ENCODE peak calls at places on chromosomes 11 and 22, in five cellular contexts. C, F, N, W and Q are unnamed samples.

GRCh38 chr11:35009941-35010337 is 93.5 kb downstream of the PDHX start:
- DNase-seq in N (no peak), F (no peak), W (no peak), C (no peak), Q (no peak)

GRCh38 chr11:76325149-76325548 is 55.8 kb downstream of the THAP12 start:
- DNase-seq in C (no peak), N (no peak), F (peak; percentile 11), W (no peak), Q (no peak)

GRCh38 chr22:38314992-38315800 is 2.0 kb downstream of the CSNK1E start:
- DNase-seq in W (peak; percentile 83), C (no peak), N (no peak), F (no peak), Q (peak; percentile 41)

GRCh38 chr11:134414772-134415765 is 3.0 kb upstream of the B3GAT1 start:
- DNase-seq in N (no peak), W (no peak), C (no peak), F (no peak), Q (no peak)

GRCh38 chr11:105179542-105180278 is 40.1 kb upstream of the CARD18 start:
- DNase-seq in N (no peak), C (no peak), F (no peak), W (no peak), Q (no peak)

GRCh38 chr22:29152381-29153138 is 53.1 kb upstream of the EMID1 start:
- DNase-seq in C (peak; percentile 22), N (peak; percentile 30), F (peak; percentile 26), W (peak; percentile 72), Q (no peak)

GRCh38 chr22:19607198-19608113 is 83.2 kb upstream of the CLDN5 start:
- DNase-seq in C (no peak), N (peak; percentile 49), F (peak; percentile 10), W (no peak), Q (no peak)

GRCh38 chr22:38835888-38836301 is 7.9 kb downstream of the NPTXR start:
- DNase-seq in W (no peak), C (no peak), F (no peak), N (no peak), Q (peak; percentile 75)

GRCh38 chr22:49292909-49293308 is 534.8 kb downstream of the BRD1 start:
- DNase-seq in N (no peak), W (peak; percentile 15), C (no peak), F (no peak), Q (no peak)

GRCh38 chr11:79482800-79483199 is 42.0 kb upstream of the TENM4 start:
- DNase-seq in N (no peak), F (no peak), C (no peak), W (no peak), Q (no peak)

GRCh38 chr11:33691051-33691864 is 9.4 kb downstream of the C11orf91 start:
- DNase-seq in F (no peak), C (no peak), W (no peak), N (no peak), Q (no peak)

GRCh38 chr11:12813371-12814225 is 139.4 kb downstream of the TEAD1 start:
- DNase-seq in C (no peak), F (peak; percentile 93), N (no peak), W (no peak), Q (peak; percentile 89)

GRCh38 chr22:28375761-28376534 is 303.7 kb downstream of the TTC28 start:
- DNase-seq in N (no peak), F (peak; percentile 69), W (no peak), C (no peak), Q (peak; percentile 47)

GRCh38 chr11:75720639-75721038 is 3.0 kb downstream of the MOGAT2 start:
- DNase-seq in W (no peak), C (peak; percentile 16), F (no peak), N (no peak), Q (no peak)

GRCh38 chr22:36431977-36432376 is 44.2 kb upstream of the MYH9 start:
- DNase-seq in C (no peak), F (no peak), N (no peak), W (no peak), Q (no peak)

GRCh38 chr11:38756537-38756936 is 2158.5 kb upstream of the RAG2 start:
- DNase-seq in W (no peak), F (no peak), C (no peak), N (no peak), Q (no peak)
- TF ChIP-seq CTCF in W (no peak), F (no peak), C (no peak), N (no peak), Q (no peak)

DNA sequence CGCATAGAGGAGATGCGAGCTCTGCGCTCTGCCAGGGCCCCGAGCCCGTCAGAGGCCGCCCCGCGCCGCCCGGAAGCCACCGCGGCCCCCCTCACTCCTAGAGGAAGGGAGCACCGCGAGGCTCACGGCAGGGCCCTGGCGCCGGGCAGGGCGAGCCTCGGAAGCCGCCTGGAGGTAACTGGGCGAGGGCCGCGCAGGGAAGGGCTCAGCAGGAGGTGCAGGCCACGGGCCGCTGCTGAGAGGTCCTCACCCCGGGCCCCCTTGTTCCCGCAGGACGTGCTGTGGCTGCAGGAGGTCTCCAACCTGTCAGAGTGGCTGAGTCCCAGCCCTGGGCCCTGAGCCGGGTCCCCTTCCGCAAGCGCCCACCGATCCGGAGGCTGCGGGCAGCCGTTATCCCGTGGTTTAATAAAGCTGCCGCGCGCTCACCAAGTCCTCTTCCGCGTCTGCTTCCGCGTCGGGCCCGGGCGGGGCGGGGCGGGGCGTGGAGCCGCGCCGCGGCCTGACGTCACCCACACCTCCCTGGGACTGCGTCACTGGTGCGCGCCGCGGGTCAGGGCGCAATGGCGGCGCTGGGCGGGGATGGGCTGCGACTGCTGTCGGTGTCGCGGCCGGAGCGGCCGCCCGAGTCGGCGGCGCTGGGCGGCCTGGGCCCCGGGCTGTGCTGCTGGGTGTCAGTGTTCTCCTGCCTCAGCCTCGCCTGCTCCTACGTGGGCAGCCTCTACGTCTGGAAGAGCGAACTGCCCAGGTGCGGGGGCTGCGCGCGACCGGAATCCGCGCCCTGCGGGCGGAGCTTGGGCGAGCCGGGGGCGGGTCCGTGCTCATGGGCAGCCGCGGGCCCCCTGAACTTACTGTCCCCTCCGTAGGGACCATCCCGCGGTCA is at the start of gene RCE1:
- DNase-seq in N (peak; percentile 86), F (peak; percentile 90), W (peak; percentile 94), C (peak; percentile 94), Q (peak; percentile 80)
- TF ChIP-seq CTCF in N (no peak), F (no peak), W (no peak), C (no peak), Q (no peak)

GRCh38 chr11:32183512-32183911 is 92.6 kb downstream of the RCN1 start:
- DNase-seq in N (no peak), F (no peak), W (no peak), C (no peak), Q (no peak)

GRCh38 chr11:32187106-32187505 is 96.2 kb downstream of the RCN1 start:
- DNase-seq in C (no peak), F (no peak), N (no peak), W (no peak), Q (no peak)

GRCh38 chr11:32186118-32186517 is 95.2 kb downstream of the RCN1 start:
- DNase-seq in C (no peak), N (no peak), W (no peak), F (no peak), Q (no peak)

GRCh38 chr11:32184057-32185055 is 93.5 kb downstream of the RCN1 start:
- DNase-seq in F (no peak), N (no peak), W (no peak), C (no peak), Q (no peak)

DNA sequence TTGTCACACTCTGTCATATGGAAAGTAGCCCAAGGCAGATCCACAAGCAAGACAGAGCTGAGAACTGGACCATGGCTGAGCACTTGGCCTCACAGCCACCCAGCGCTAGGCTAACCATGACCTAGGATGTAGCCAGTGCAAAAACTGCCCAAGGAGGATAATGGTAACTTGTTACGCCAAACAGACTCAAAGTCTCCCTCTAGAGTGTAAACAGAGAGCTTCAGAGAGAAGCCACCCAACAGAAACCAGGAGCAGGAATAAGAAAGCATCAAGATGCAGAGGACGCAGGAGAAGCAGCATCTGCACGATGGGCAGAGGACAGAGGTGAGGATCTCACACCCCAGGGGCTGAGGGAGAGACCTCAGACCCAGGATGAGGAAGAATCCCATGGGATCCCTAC is 97.9 kb downstream of the RCN1 start:
- DNase-seq in W (no peak), C (no peak), N (no peak), F (no peak), Q (no peak)
- TF ChIP-seq CTCF in W (no peak), C (no peak), N (no peak), F (peak; percentile 21), Q (peak; percentile 21)

DNA sequence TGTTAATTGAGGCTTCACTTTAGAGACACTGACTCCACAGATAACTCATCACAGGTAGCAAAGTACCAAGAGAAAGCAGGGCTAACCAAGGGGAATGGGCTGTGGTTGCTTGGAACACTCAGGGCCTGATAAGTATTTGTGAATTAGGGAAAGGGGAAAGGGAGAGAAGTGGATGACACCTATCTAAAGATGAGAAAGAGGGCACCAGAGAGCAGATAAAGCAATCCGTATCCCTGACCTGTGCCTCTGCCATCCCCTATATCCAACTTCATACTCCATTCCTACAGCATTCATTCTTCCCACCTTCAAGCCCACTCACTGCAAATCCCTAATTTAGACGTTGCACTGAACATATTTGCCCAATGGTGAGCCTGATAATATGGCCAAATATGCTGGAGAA is 43.0 kb upstream of the API5 start:
- DNase-seq in N (no peak), F (no peak), W (no peak), C (no peak), Q (no peak)
- TF ChIP-seq CTCF in N (no peak), F (no peak), W (no peak), C (no peak), Q (no peak)

DNA sequence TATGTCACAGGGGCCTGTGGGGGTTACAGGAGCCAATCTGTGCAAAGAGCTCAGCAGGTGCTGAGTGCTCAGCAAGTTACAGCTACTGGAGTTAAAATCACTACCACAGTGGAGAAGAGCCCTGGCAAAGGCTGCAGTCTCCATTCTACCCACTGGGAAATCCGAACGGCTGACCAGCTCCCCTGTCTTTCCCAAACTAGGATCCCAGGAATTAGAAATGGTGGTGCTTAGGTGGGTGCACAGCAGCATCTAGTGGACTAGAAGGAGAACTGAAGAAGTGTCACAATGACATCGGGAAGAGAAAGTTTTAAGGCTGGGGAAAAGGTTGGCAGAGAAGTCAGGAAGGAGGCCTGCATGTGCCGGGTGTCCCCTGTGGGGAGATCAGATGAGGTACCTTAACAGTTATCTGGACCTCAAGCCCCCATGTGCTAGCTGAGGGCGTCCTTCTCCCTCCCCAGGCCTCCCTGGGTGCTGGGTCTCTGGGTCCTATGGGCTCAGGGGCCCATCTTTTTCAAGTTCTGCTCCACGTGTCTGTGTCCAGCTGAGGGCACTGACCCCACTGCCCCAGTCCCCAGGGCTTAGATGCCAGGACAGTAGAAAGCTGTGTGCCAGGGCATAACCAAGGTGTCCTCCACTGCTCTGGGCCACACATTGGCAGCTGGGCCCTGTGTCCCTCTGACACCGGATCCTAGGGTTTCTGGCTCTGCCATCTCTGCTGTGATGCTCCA is 1.9 kb downstream of the PIWIL3 start:
- DNase-seq in F (peak; percentile 79), N (no peak), W (no peak), C (peak; percentile 69), Q (peak; percentile 39)
- TF ChIP-seq CTCF in F (peak; percentile 89), N (no peak), W (peak; percentile 17), C (peak; percentile 68), Q (peak; percentile 52)